ENCODE peak calls at places on chromosomes 11 and 22, in ten cellular contexts. One of them, this sample, is unnamed. For H3K36me3, the result is how much of the 10 kb centered on the place peaks cover.

GRCh38 chr11:14393129-14393528 is 34.1 kb upstream of the RRAS2 start:
- DNase-seq in adipocyte: no peak
- DNase-seq in heart right ventricle: no peak
- DNase-seq in stomach: no peak
- DNase-seq in heart left ventricle: no peak
- DNase-seq in right atrium auricular region: no peak
- DNase-seq in endodermal cell: no peak
- DNase-seq in aorta: no peak
- DNase-seq in gastrocnemius medialis: no peak
- DNase-seq in mucosa of descending colon: no peak
- DNase-seq in this sample: no peak

GRCh38 chr11:124961972-124962609 is 8.1 kb downstream of the CCDC15 start:
- DNase-seq in adipocyte: peak
- DNase-seq in heart right ventricle: peak
- DNase-seq in stomach: no peak
- DNase-seq in heart left ventricle: no peak
- DNase-seq in right atrium auricular region: no peak
- DNase-seq in endodermal cell: no peak
- DNase-seq in aorta: no peak
- DNase-seq in gastrocnemius medialis: no peak
- DNase-seq in mucosa of descending colon: no peak
- DNase-seq in this sample: peak

GRCh38 chr11:84106560-84106959 is 820.4 kb upstream of the CCDC90B start:
- DNase-seq in adipocyte: no peak
- DNase-seq in heart right ventricle: no peak
- DNase-seq in stomach: no peak
- DNase-seq in heart left ventricle: no peak
- DNase-seq in right atrium auricular region: no peak
- DNase-seq in endodermal cell: no peak
- DNase-seq in aorta: no peak
- DNase-seq in gastrocnemius medialis: no peak
- DNase-seq in mucosa of descending colon: no peak
- DNase-seq in this sample: no peak

GRCh38 chr11:74636633-74637184 is 44.3 kb downstream of the POLD3 start:
- DNase-seq in adipocyte: peak
- DNase-seq in heart right ventricle: no peak
- DNase-seq in stomach: no peak
- DNase-seq in heart left ventricle: no peak
- DNase-seq in right atrium auricular region: no peak
- DNase-seq in endodermal cell: no peak
- DNase-seq in aorta: no peak
- DNase-seq in gastrocnemius medialis: no peak
- DNase-seq in mucosa of descending colon: no peak
- DNase-seq in this sample: peak

GRCh38 chr11:108589136-108589535 is 4.4 kb downstream of the EXPH5 start:
- DNase-seq in adipocyte: peak
- DNase-seq in heart right ventricle: no peak
- DNase-seq in stomach: no peak
- DNase-seq in heart left ventricle: no peak
- DNase-seq in right atrium auricular region: no peak
- DNase-seq in endodermal cell: no peak
- DNase-seq in aorta: no peak
- DNase-seq in gastrocnemius medialis: no peak
- DNase-seq in mucosa of descending colon: no peak
- DNase-seq in this sample: no peak

GRCh38 chr11:72711141-72711540 is 36.9 kb upstream of the PDE2A start:
- DNase-seq in adipocyte: no peak
- DNase-seq in heart right ventricle: no peak
- DNase-seq in stomach: no peak
- DNase-seq in heart left ventricle: no peak
- DNase-seq in right atrium auricular region: no peak
- DNase-seq in endodermal cell: no peak
- DNase-seq in aorta: no peak
- DNase-seq in gastrocnemius medialis: no peak
- DNase-seq in mucosa of descending colon: no peak
- DNase-seq in this sample: no peak

GRCh38 chr22:22687638-22688500 is 43.5 kb downstream of the GGTLC2 start:
- DNase-seq in adipocyte: peak
- DNase-seq in heart right ventricle: peak
- DNase-seq in stomach: peak
- DNase-seq in heart left ventricle: peak
- DNase-seq in right atrium auricular region: no peak
- DNase-seq in endodermal cell: peak
- DNase-seq in aorta: no peak
- DNase-seq in gastrocnemius medialis: no peak
- DNase-seq in mucosa of descending colon: no peak
- DNase-seq in this sample: peak

GRCh38 chr11:126997196-126997595 is 3.4 kb downstream of the KIRREL3 start:
- DNase-seq in adipocyte: peak
- DNase-seq in heart right ventricle: no peak
- DNase-seq in stomach: no peak
- DNase-seq in heart left ventricle: no peak
- DNase-seq in right atrium auricular region: no peak
- DNase-seq in endodermal cell: no peak
- DNase-seq in aorta: no peak
- DNase-seq in gastrocnemius medialis: no peak
- DNase-seq in mucosa of descending colon: no peak
- DNase-seq in this sample: no peak

GRCh38 chr11:16195659-16196058 is 160.7 kb downstream of the SOX6 start:
- DNase-seq in adipocyte: peak
- DNase-seq in heart right ventricle: no peak
- DNase-seq in stomach: no peak
- DNase-seq in heart left ventricle: no peak
- DNase-seq in right atrium auricular region: no peak
- DNase-seq in endodermal cell: no peak
- DNase-seq in aorta: no peak
- DNase-seq in gastrocnemius medialis: no peak
- DNase-seq in mucosa of descending colon: no peak
- DNase-seq in this sample: peak

GRCh38 chr11:16191852-16192240 is 164.5 kb downstream of the SOX6 start:
- DNase-seq in adipocyte: no peak
- DNase-seq in heart right ventricle: no peak
- DNase-seq in stomach: no peak
- DNase-seq in heart left ventricle: no peak
- DNase-seq in right atrium auricular region: no peak
- DNase-seq in endodermal cell: no peak
- DNase-seq in aorta: no peak
- DNase-seq in gastrocnemius medialis: no peak
- DNase-seq in mucosa of descending colon: no peak
- DNase-seq in this sample: no peak

GRCh38 chr11:16194566-16194965 is 161.8 kb downstream of the SOX6 start:
- DNase-seq in adipocyte: peak
- DNase-seq in heart right ventricle: peak
- DNase-seq in stomach: no peak
- DNase-seq in heart left ventricle: peak
- DNase-seq in right atrium auricular region: no peak
- DNase-seq in endodermal cell: no peak
- DNase-seq in aorta: no peak
- DNase-seq in gastrocnemius medialis: no peak
- DNase-seq in mucosa of descending colon: no peak
- DNase-seq in this sample: no peak

GRCh38 chr11:16191212-16191851 is 165.0 kb downstream of the SOX6 start:
- DNase-seq in adipocyte: no peak
- DNase-seq in heart right ventricle: no peak
- DNase-seq in stomach: no peak
- DNase-seq in heart left ventricle: no peak
- DNase-seq in right atrium auricular region: no peak
- DNase-seq in endodermal cell: no peak
- DNase-seq in aorta: no peak
- DNase-seq in gastrocnemius medialis: no peak
- DNase-seq in mucosa of descending colon: no peak
- DNase-seq in this sample: no peak

GRCh38 chr11:16193897-16194381 is 162.4 kb downstream of the SOX6 start:
- DNase-seq in adipocyte: no peak
- DNase-seq in heart right ventricle: no peak
- DNase-seq in stomach: no peak
- DNase-seq in heart left ventricle: no peak
- DNase-seq in right atrium auricular region: no peak
- DNase-seq in endodermal cell: no peak
- DNase-seq in aorta: no peak
- DNase-seq in gastrocnemius medialis: no peak
- DNase-seq in mucosa of descending colon: no peak
- DNase-seq in this sample: no peak
- H3K36me3 ChIP-seq in adipocyte: under half
- H3K36me3 ChIP-seq in heart right ventricle: under half
- H3K36me3 ChIP-seq in stomach: under half
- H3K36me3 ChIP-seq in heart left ventricle: under half
- H3K36me3 ChIP-seq in right atrium auricular region: under half
- H3K36me3 ChIP-seq in endodermal cell: under half
- H3K36me3 ChIP-seq in aorta: under half
- H3K36me3 ChIP-seq in gastrocnemius medialis: under half
- H3K36me3 ChIP-seq in mucosa of descending colon: under half
- H3K36me3 ChIP-seq in this sample: under half

GRCh38 chr11:33157103-33158027 is 3.9 kb downstream of the CSTF3 start:
- DNase-seq in adipocyte: no peak
- DNase-seq in heart right ventricle: no peak
- DNase-seq in stomach: no peak
- DNase-seq in heart left ventricle: no peak
- DNase-seq in right atrium auricular region: no peak
- DNase-seq in endodermal cell: no peak
- DNase-seq in aorta: no peak
- DNase-seq in gastrocnemius medialis: no peak
- DNase-seq in mucosa of descending colon: no peak
- DNase-seq in this sample: no peak

GRCh38 chr11:33147559-33147958 is 13.7 kb downstream of the CSTF3 start:
- DNase-seq in adipocyte: no peak
- DNase-seq in heart right ventricle: no peak
- DNase-seq in stomach: no peak
- DNase-seq in heart left ventricle: no peak
- DNase-seq in right atrium auricular region: no peak
- DNase-seq in endodermal cell: no peak
- DNase-seq in aorta: no peak
- DNase-seq in gastrocnemius medialis: no peak
- DNase-seq in mucosa of descending colon: no peak
- DNase-seq in this sample: no peak

DNA sequence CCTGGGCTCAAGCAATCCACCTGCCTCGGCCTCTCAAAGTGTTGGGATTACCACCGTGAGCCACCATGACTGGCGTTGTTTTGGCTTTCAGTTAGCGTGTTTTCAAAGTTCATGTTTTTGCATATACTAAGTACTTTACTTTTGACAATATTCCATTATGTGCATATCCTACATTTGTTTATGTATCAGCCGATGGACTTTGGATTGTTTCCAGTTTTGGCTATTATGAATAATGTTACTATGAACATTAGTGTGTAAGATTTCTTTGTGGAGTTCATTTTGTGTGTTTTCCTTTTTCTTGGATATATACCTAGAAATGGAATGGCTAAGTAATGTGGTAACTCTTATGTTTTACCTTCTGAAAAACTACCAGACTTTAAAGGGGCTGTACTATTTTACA is 9.9 kb downstream of the CSTF3 start:
- DNase-seq in adipocyte: no peak
- DNase-seq in heart right ventricle: no peak
- DNase-seq in stomach: no peak
- DNase-seq in heart left ventricle: no peak
- DNase-seq in right atrium auricular region: no peak
- DNase-seq in endodermal cell: no peak
- DNase-seq in aorta: no peak
- DNase-seq in gastrocnemius medialis: no peak
- DNase-seq in mucosa of descending colon: no peak
- DNase-seq in this sample: no peak
- H3K36me3 ChIP-seq in adipocyte: under half
- H3K36me3 ChIP-seq in heart right ventricle: under half
- H3K36me3 ChIP-seq in stomach: under half
- H3K36me3 ChIP-seq in heart left ventricle: under half
- H3K36me3 ChIP-seq in right atrium auricular region: under half
- H3K36me3 ChIP-seq in endodermal cell: half or more
- H3K36me3 ChIP-seq in aorta: under half
- H3K36me3 ChIP-seq in gastrocnemius medialis: under half
- H3K36me3 ChIP-seq in mucosa of descending colon: under half
- H3K36me3 ChIP-seq in this sample: under half

GRCh38 chr11:117688255-117688797 is 108.7 kb downstream of the DSCAML1 start:
- DNase-seq in adipocyte: no peak
- DNase-seq in heart right ventricle: no peak
- DNase-seq in stomach: no peak
- DNase-seq in heart left ventricle: no peak
- DNase-seq in right atrium auricular region: no peak
- DNase-seq in endodermal cell: no peak
- DNase-seq in aorta: no peak
- DNase-seq in gastrocnemius medialis: no peak
- DNase-seq in mucosa of descending colon: no peak
- DNase-seq in this sample: no peak

GRCh38 chr11:117693344-117693743 is 103.7 kb downstream of the DSCAML1 start:
- DNase-seq in adipocyte: no peak
- DNase-seq in heart right ventricle: no peak
- DNase-seq in stomach: no peak
- DNase-seq in heart left ventricle: no peak
- DNase-seq in right atrium auricular region: no peak
- DNase-seq in endodermal cell: no peak
- DNase-seq in aorta: no peak
- DNase-seq in gastrocnemius medialis: no peak
- DNase-seq in mucosa of descending colon: no peak
- DNase-seq in this sample: no peak

GRCh38 chr11:117691501-117691900 is 105.5 kb downstream of the DSCAML1 start:
- DNase-seq in adipocyte: no peak
- DNase-seq in heart right ventricle: no peak
- DNase-seq in stomach: no peak
- DNase-seq in heart left ventricle: no peak
- DNase-seq in right atrium auricular region: no peak
- DNase-seq in endodermal cell: no peak
- DNase-seq in aorta: no peak
- DNase-seq in gastrocnemius medialis: no peak
- DNase-seq in mucosa of descending colon: no peak
- DNase-seq in this sample: no peak

GRCh38 chr11:117691206-117691490 is 105.9 kb downstream of the DSCAML1 start:
- DNase-seq in adipocyte: no peak
- DNase-seq in heart right ventricle: no peak
- DNase-seq in stomach: no peak
- DNase-seq in heart left ventricle: no peak
- DNase-seq in right atrium auricular region: no peak
- DNase-seq in endodermal cell: no peak
- DNase-seq in aorta: no peak
- DNase-seq in gastrocnemius medialis: no peak
- DNase-seq in mucosa of descending colon: no peak
- DNase-seq in this sample: no peak

GRCh38 chr11:117690484-117691205 is 106.4 kb downstream of the DSCAML1 start:
- DNase-seq in adipocyte: no peak
- DNase-seq in heart right ventricle: no peak
- DNase-seq in stomach: no peak
- DNase-seq in heart left ventricle: no peak
- DNase-seq in right atrium auricular region: no peak
- DNase-seq in endodermal cell: no peak
- DNase-seq in aorta: no peak
- DNase-seq in gastrocnemius medialis: no peak
- DNase-seq in mucosa of descending colon: no peak
- DNase-seq in this sample: peak
- H3K36me3 ChIP-seq in adipocyte: under half
- H3K36me3 ChIP-seq in heart right ventricle: under half
- H3K36me3 ChIP-seq in stomach: under half
- H3K36me3 ChIP-seq in heart left ventricle: under half
- H3K36me3 ChIP-seq in right atrium auricular region: under half
- H3K36me3 ChIP-seq in endodermal cell: under half
- H3K36me3 ChIP-seq in aorta: under half
- H3K36me3 ChIP-seq in gastrocnemius medialis: under half
- H3K36me3 ChIP-seq in mucosa of descending colon: under half
- H3K36me3 ChIP-seq in this sample: under half

DNA sequence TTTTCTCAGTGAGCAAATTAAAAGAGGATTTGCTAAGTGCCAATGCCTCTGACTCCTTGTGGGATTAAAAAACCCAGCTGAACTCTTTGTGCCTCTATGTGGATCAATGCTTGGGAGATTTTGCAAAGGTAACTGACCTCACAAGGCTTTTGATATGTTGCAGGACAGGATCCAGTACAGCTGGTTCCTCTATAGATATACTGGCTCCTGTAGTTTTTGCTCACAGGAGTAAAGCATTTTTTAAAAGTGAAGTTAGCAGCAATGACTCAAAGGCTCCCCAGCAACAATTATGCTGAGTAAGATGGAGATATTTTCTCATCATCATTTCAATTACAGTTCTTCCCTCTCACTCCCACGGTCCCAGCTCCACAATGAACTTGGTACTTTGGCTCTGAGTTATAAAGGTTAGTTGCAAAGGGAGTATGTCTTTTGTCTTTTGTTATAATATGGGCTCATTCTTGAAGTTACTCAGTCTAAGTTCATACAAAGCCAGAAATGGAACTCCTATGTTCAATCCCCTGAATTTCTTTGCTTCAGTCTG is 471.5 kb downstream of the LRRC4C start:
- DNase-seq in adipocyte: no peak
- DNase-seq in heart right ventricle: no peak
- DNase-seq in stomach: no peak
- DNase-seq in heart left ventricle: no peak
- DNase-seq in right atrium auricular region: no peak
- DNase-seq in endodermal cell: no peak
- DNase-seq in aorta: no peak
- DNase-seq in gastrocnemius medialis: no peak
- DNase-seq in mucosa of descending colon: no peak
- DNase-seq in this sample: no peak
- H3K36me3 ChIP-seq in adipocyte: under half
- H3K36me3 ChIP-seq in heart right ventricle: under half
- H3K36me3 ChIP-seq in stomach: under half
- H3K36me3 ChIP-seq in heart left ventricle: under half
- H3K36me3 ChIP-seq in right atrium auricular region: under half
- H3K36me3 ChIP-seq in endodermal cell: under half
- H3K36me3 ChIP-seq in aorta: under half
- H3K36me3 ChIP-seq in gastrocnemius medialis: under half
- H3K36me3 ChIP-seq in mucosa of descending colon: under half
- H3K36me3 ChIP-seq in this sample: under half